ENCODE peak calls at places on chromosome 1, in four cellular contexts. C is H1, G is HCT116, H is K562. K is an unnamed sample.

GRCh38 chr1:232319106-232319505 is 310.8 kb downstream of the SIPA1L2 start:
- DNase-seq in C (no peak), G (no peak), H (no peak), K (no peak)

GRCh38 chr1:204130989-204131892 is 20.6 kb downstream of the ETNK2 start:
- DNase-seq in C (no peak), G (peak; percentile 38), H (no peak), K (no peak)

GRCh38 chr1:151540982-151541377 is 871 bp downstream of the TUFT1 start:
- DNase-seq in C (no peak), G (no peak), H (no peak), K (no peak)

GRCh38 chr1:165737196-165737595 is 31.5 kb downstream of the TMCO1 start:
- DNase-seq in C (no peak), G (no peak), H (no peak), K (no peak)

GRCh38 chr1:53091841-53092645 is 30.0 kb downstream of the PODN start:
- DNase-seq in C (no peak), G (no peak), H (no peak), K (no peak)

GRCh38 chr1:240484804-240485441 is 127.0 kb downstream of the GREM2 start:
- DNase-seq in C (no peak), G (no peak), H (no peak), K (no peak)

GRCh38 chr1:226738421-226738994 is 574 bp downstream of the ITPKB start:
- DNase-seq in C (no peak), G (no peak), H (no peak), K (no peak)

GRCh38 chr1:218588555-218589172 is 243.5 kb downstream of the TGFB2 start:
- DNase-seq in C (no peak), G (no peak), H (no peak), K (no peak)

GRCh38 chr1:151294748-151295462 is 12.8 kb downstream of the ZNF687 start:
- DNase-seq in C (no peak), G (no peak), H (no peak), K (no peak)

GRCh38 chr1:25774206-25774804 is 25.7 kb upstream of the SELENON start:
- DNase-seq in C (no peak), G (no peak), H (no peak), K (no peak)

GRCh38 chr1:18333220-18333619 is 147.5 kb upstream of the KLHDC7A start:
- DNase-seq in C (no peak), G (no peak), H (no peak), K (no peak)

GRCh38 chr1:174052621-174053020 is 30.5 kb upstream of the RC3H1 start:
- DNase-seq in C (no peak), G (no peak), H (no peak), K (no peak)

GRCh38 chr1:18923721-18924610 is 21.6 kb upstream of the ALDH4A1 start:
- DNase-seq in C (no peak), G (no peak), H (no peak), K (no peak)

GRCh38 chr1:145978860-145979745 is 14.6 kb downstream of the POLR3GL start:
- DNase-seq in C (peak; percentile 90), G (peak; percentile 96), H (peak; percentile 99), K (peak; percentile 50)

GRCh38 chr1:97943354-97943753 is 22.5 kb upstream of the DPYD start:
- DNase-seq in C (no peak), G (no peak), H (no peak), K (no peak)

GRCh38 chr1:53073899-53074311 is 11.9 kb downstream of the PODN start:
- DNase-seq in C (no peak), G (no peak), H (no peak), K (no peak)

GRCh38 chr1:236947794-236948193 is 56.4 kb downstream of the MT1HL1 start:
- DNase-seq in C (no peak), G (no peak), H (no peak), K (no peak)

GRCh38 chr1:231938651-231939050 is 312.1 kb downstream of the DISC1 start:
- DNase-seq in C (no peak), G (no peak), H (no peak), K (no peak)

GRCh38 chr1:228404107-228404720 is 2.4 kb downstream of the TRIM11 start:
- DNase-seq in C (no peak), G (no peak), H (no peak), K (no peak)

GRCh38 chr1:95004013-95004412 is 68.7 kb downstream of the ALG14 start:
- DNase-seq in C (no peak), G (no peak), H (no peak), K (no peak)

GRCh38 chr1:24149854-24150227 is 6.9 kb upstream of the IL22RA1 start:
- DNase-seq in C (no peak), G (peak; percentile 48), H (peak; percentile 80), K (no peak)

GRCh38 chr1:185786524-185786923 is 52.3 kb downstream of the HMCN1 start:
- DNase-seq in C (no peak), G (no peak), H (no peak), K (no peak)

GRCh38 chr1:245298781-245299180 is 144.0 kb downstream of the KIF26B start:
- DNase-seq in C (no peak), G (no peak), H (no peak), K (no peak)

GRCh38 chr1:228885845-228886244 is 150.6 kb downstream of the RHOU start:
- DNase-seq in C (no peak), G (no peak), H (no peak), K (no peak)

GRCh38 chr1:67679691-67680090 is 5.3 kb upstream of the GADD45A start:
- DNase-seq in C (no peak), G (no peak), H (no peak), K (no peak)

GRCh38 chr1:232249834-232250233 is 380.1 kb downstream of the SIPA1L2 start:
- DNase-seq in C (no peak), G (no peak), H (no peak), K (no peak)

GRCh38 chr1:99674665-99675064 is 28.8 kb downstream of the PALMD start:
- DNase-seq in C (no peak), G (no peak), H (no peak), K (no peak)

GRCh38 chr1:25810341-25811299 is 9.1 kb upstream of the MTFR1L start:
- DNase-seq in C (peak; percentile 59), G (no peak), H (peak; percentile 88), K (peak; percentile 25)

GRCh38 chr1:71157715-71158114 is 76.9 kb upstream of the ZRANB2 start:
- DNase-seq in C (no peak), G (no peak), H (no peak), K (no peak)

GRCh38 chr1:87252406-87252805 is 76.3 kb upstream of the LMO4 start:
- DNase-seq in C (no peak), G (no peak), H (no peak), K (no peak)

GRCh38 chr1:232432313-232432712 is 197.6 kb downstream of the SIPA1L2 start:
- DNase-seq in C (no peak), G (no peak), H (no peak), K (no peak)

DNA sequence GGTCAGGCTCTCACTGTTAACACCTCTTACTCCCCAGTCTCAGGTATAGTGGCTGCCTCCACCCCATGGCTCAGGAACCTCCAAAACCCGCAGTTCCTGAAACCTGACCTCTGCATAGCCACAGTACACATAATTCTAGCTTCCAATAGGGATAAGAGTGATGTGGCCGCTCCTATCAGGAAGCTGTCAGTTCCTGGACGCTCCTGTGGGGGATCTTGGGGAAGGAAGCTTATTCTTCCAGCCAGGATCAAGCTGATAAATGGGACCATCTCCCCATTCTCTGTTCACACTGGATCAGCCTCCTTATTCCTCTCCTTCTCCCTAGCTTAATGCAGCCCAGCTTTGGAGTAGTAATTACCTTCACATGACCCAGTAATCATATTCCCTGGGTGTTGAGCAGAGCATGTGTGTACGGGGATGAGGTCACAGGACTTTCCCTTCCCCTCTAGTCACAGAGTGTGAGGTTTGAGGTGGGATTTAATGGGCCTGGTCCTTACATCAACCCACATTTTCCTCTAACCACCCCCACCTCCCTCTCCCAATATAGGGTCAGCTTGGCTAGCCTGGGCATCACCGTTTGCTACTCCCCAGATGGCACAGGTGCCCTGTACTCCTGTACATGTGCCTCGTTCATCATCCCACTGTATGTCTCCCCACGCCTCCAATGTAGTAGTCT is 7.0 kb upstream of the POU3F1 start:
- DNase-seq in C (no peak), G (no peak), H (no peak), K (no peak)
- TF ChIP-seq FOSL1 in C (no peak), G (no peak), H (no peak), K (no peak)

DNA sequence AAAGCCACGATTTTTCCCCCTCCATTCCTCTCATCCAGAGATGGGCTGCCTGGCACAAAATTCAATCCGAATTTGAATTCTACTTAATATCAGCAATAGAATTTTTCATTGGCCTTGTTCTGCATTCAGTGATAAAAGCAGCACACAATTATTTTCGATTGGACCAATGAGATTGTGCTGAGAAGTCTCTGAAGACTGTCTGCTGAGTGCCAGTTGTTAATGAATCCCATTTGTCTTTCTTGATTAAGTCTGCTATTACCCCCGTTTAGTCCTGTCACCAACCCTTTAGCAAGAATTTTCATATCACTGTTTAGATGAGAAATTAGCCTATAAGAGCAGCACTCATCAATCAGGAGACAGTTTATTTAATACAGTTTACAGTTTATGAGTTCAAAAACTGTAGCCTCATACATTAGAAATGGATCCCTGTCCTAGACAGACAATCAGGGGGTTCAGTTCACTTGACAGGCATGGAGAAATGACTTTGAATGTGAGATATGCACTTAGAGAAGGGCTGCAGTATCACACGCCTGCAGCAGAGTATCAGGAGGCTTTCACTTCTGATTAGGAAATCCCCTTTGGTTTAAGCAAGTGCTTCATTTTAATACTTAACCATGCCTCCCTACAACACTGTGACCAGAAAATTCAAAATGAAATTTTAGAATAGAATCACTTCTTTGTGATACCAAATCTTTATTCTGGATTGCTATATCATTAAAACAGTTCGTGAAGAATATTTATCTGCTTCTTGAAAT is 304.7 kb upstream of the PTBP2 start:
- DNase-seq in C (no peak), G (no peak), H (no peak), K (no peak)
- H3K9ac ChIP-seq in C (no peak overlapping the region), G (no peak overlapping the region), H (no peak overlapping the region), K (no peak overlapping the region)

GRCh38 chr1:1262759-1263158 is 10.9 kb downstream of the UBE2J2 start:
- DNase-seq in C (no peak), G (no peak), H (no peak), K (no peak)

GRCh38 chr1:1264026-1264425 is 9.6 kb downstream of the UBE2J2 start:
- DNase-seq in C (no peak), G (no peak), H (no peak), K (no peak)

GRCh38 chr1:1268284-1268682 is 5.4 kb downstream of the UBE2J2 start:
- DNase-seq in C (no peak), G (no peak), H (no peak), K (no peak)

GRCh38 chr1:1267488-1268283 is 6.0 kb downstream of the UBE2J2 start:
- DNase-seq in C (no peak), G (no peak), H (no peak), K (no peak)

GRCh38 chr1:1264868-1265272 is 8.8 kb downstream of the UBE2J2 start:
- DNase-seq in C (no peak), G (no peak), H (peak; percentile 64), K (no peak)
- TF ChIP-seq FOSL1 in C (no peak), G (no peak), H (no peak), K (no peak)

DNA sequence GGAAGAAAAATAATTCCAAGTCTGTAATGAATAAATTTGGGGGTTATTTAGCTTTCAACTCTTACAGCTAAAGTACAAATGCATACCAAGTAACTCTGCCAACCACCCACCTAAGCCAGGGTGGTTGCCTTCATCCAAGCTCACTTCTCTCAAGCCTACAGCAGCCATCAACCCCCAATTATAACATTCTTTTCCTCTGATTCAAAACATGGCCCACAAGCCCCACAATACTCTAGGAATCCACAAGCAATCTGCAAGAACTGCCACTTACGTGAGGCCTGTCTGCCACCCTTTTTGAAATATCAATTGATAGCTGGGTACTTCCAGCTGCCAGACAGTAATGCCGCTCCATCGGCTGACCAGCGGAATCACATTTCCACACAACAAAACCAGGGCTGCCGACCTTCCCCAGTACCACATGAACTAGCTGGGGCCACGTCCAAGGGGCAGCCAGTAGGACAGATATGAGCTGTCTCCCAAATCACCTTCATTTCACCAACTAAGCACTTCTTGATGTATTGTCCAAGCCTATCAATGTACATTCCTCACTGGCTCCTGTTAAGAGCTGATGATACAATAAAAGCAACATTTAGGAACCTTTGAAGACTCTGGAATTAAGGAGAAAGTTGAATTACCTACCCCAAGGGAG is 3.2 kb downstream of the LBR start:
- DNase-seq in C (no peak), G (no peak), H (no peak), K (no peak)
- H3K9ac ChIP-seq in C (no peak overlapping the region), G (peak overlapping the region; percentile 85), H (peak overlapping the region; percentile 86), K (no peak overlapping the region)

K was measured in HepG2.